ENCODE peak calls at places on chromosomes 11 and 22, in five cellular contexts. One of them, this sample, is unnamed.

GRCh38 chr22:30262917-30263741 is 3.5 kb downstream of the OSM start:
- DNase-seq in pancreas: peak; percentile 43
- DNase-seq in body of pancreas: peak; percentile 73
- DNase-seq in colonic mucosa: peak; percentile 85
- DNase-seq in cardiac muscle cell: peak; percentile 87
- DNase-seq in this sample: no peak

GRCh38 chr11:38460901-38461300 is 1862.9 kb upstream of the RAG2 start:
- DNase-seq in pancreas: peak; percentile 53
- DNase-seq in body of pancreas: peak; percentile 71
- DNase-seq in colonic mucosa: no peak
- DNase-seq in cardiac muscle cell: no peak
- DNase-seq in this sample: no peak

GRCh38 chr11:121372028-121372427 is 79.5 kb downstream of the SC5D start:
- DNase-seq in pancreas: no peak
- DNase-seq in body of pancreas: no peak
- DNase-seq in colonic mucosa: no peak
- DNase-seq in cardiac muscle cell: no peak
- DNase-seq in this sample: no peak

GRCh38 chr22:48402591-48403031 is 1425.1 kb downstream of the BRD1 start:
- DNase-seq in pancreas: no peak
- DNase-seq in body of pancreas: no peak
- DNase-seq in colonic mucosa: no peak
- DNase-seq in cardiac muscle cell: no peak
- DNase-seq in this sample: no peak

GRCh38 chr11:63829823-63830489 is 9.0 kb upstream of the MARK2 start:
- DNase-seq in pancreas: no peak
- DNase-seq in body of pancreas: no peak
- DNase-seq in colonic mucosa: no peak
- DNase-seq in cardiac muscle cell: peak; percentile 60
- DNase-seq in this sample: no peak

GRCh38 chr11:7442588-7443215 is 42.6 kb upstream of the OLFML1 start:
- DNase-seq in pancreas: peak; percentile 26
- DNase-seq in body of pancreas: peak; percentile 70
- DNase-seq in colonic mucosa: peak; percentile 71
- DNase-seq in cardiac muscle cell: peak; percentile 70
- DNase-seq in this sample: peak; percentile 41

GRCh38 chr11:121741954-121742361 is 289.2 kb upstream of the SORL1-AS1 start:
- DNase-seq in pancreas: peak; percentile 6
- DNase-seq in body of pancreas: peak; percentile 46
- DNase-seq in colonic mucosa: peak; percentile 27
- DNase-seq in cardiac muscle cell: peak; percentile 22
- DNase-seq in this sample: no peak

GRCh38 chr11:62879554-62879953 is 1.1 kb upstream of the SLC3A2 start:
- DNase-seq in pancreas: no peak
- DNase-seq in body of pancreas: no peak
- DNase-seq in colonic mucosa: no peak
- DNase-seq in cardiac muscle cell: no peak
- DNase-seq in this sample: no peak

GRCh38 chr11:31813242-31813960 is 2.3 kb upstream of the PAX6 start:
- DNase-seq in pancreas: no peak
- DNase-seq in body of pancreas: no peak
- DNase-seq in colonic mucosa: no peak
- DNase-seq in cardiac muscle cell: no peak
- DNase-seq in this sample: no peak

GRCh38 chr11:18394928-18395734 is 768 bp downstream of the LDHA start:
- DNase-seq in pancreas: peak; percentile 9
- DNase-seq in body of pancreas: peak; percentile 11
- DNase-seq in colonic mucosa: peak; percentile 48
- DNase-seq in cardiac muscle cell: peak; percentile 38
- DNase-seq in this sample: no peak

GRCh38 chr11:30255637-30256036 is 24.8 kb downstream of the FSHB start:
- DNase-seq in pancreas: no peak
- DNase-seq in body of pancreas: no peak
- DNase-seq in colonic mucosa: no peak
- DNase-seq in cardiac muscle cell: no peak
- DNase-seq in this sample: no peak

GRCh38 chr11:72238040-72238450 is 5.9 kb downstream of the PHOX2A start:
- DNase-seq in pancreas: peak; percentile 52
- DNase-seq in body of pancreas: peak; percentile 62
- DNase-seq in colonic mucosa: peak; percentile 70
- DNase-seq in cardiac muscle cell: peak; percentile 84
- DNase-seq in this sample: peak; percentile 87

GRCh38 chr11:16261836-16262644 is 94.3 kb downstream of the SOX6 start:
- DNase-seq in pancreas: no peak
- DNase-seq in body of pancreas: no peak
- DNase-seq in colonic mucosa: no peak
- DNase-seq in cardiac muscle cell: no peak
- DNase-seq in this sample: no peak

GRCh38 chr11:19511413-19512183 is 201.0 kb upstream of the NAV2 start:
- DNase-seq in pancreas: peak; percentile 9
- DNase-seq in body of pancreas: peak; percentile 13
- DNase-seq in colonic mucosa: peak; percentile 23
- DNase-seq in cardiac muscle cell: no peak
- DNase-seq in this sample: no peak

GRCh38 chr11:7422544-7423331 is 62.6 kb upstream of the OLFML1 start:
- DNase-seq in pancreas: no peak
- DNase-seq in body of pancreas: no peak
- DNase-seq in colonic mucosa: no peak
- DNase-seq in cardiac muscle cell: no peak
- DNase-seq in this sample: no peak

GRCh38 chr11:79332017-79332416 is 108.8 kb downstream of the TENM4 start:
- DNase-seq in pancreas: no peak
- DNase-seq in body of pancreas: no peak
- DNase-seq in colonic mucosa: no peak
- DNase-seq in cardiac muscle cell: no peak
- DNase-seq in this sample: no peak

GRCh38 chr11:78299000-78299712 is 110.4 kb downstream of the USP35 start:
- DNase-seq in pancreas: no peak
- DNase-seq in body of pancreas: no peak
- DNase-seq in colonic mucosa: no peak
- DNase-seq in cardiac muscle cell: no peak
- DNase-seq in this sample: no peak

GRCh38 chr11:121435796-121436511 is 16.2 kb upstream of the SORL1 start:
- DNase-seq in pancreas: no peak
- DNase-seq in body of pancreas: peak; percentile 33
- DNase-seq in colonic mucosa: no peak
- DNase-seq in cardiac muscle cell: no peak
- DNase-seq in this sample: no peak

GRCh38 chr11:92190535-92191206 is 33.9 kb upstream of the FAT3 start:
- DNase-seq in pancreas: no peak
- DNase-seq in body of pancreas: no peak
- DNase-seq in colonic mucosa: no peak
- DNase-seq in cardiac muscle cell: no peak
- DNase-seq in this sample: no peak

GRCh38 chr11:120208777-120209176 is 2.1 kb upstream of the OAF start:
- DNase-seq in pancreas: no peak
- DNase-seq in body of pancreas: peak; percentile 71
- DNase-seq in colonic mucosa: peak; percentile 68
- DNase-seq in cardiac muscle cell: no peak
- DNase-seq in this sample: no peak

DNA sequence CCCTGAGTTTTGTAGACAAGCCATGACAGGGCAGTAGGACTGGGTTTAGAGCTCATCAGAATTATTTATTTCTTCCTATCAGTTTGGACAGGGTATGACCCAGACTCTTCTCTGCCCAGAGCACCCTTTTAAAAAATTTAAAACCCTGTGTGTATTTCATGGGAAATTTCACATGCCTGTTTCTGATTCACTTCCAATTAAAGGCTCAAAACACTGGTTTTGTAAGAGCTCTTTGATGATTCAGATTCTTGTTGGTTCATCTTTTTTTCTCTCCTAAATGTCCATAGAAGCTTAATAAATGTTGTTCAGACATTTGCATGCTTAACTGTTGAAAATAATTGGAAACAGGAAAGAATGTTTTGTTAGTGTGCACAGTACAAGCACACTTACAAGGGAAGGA is 13.8 kb downstream of the FLI1 start:
- DNase-seq in pancreas: no peak
- DNase-seq in body of pancreas: no peak
- DNase-seq in colonic mucosa: no peak
- DNase-seq in cardiac muscle cell: no peak
- DNase-seq in this sample: no peak
- H3K27ac ChIP-seq in pancreas: no peak overlapping the region
- H3K27ac ChIP-seq in body of pancreas: no peak overlapping the region
- H3K27ac ChIP-seq in colonic mucosa: no peak overlapping the region
- H3K27ac ChIP-seq in cardiac muscle cell: no peak overlapping the region
- H3K27ac ChIP-seq in this sample: no peak overlapping the region

GRCh38 chr22:22128440-22128839 is 116.1 kb upstream of the VPREB1 start:
- DNase-seq in pancreas: no peak
- DNase-seq in body of pancreas: no peak
- DNase-seq in colonic mucosa: no peak
- DNase-seq in cardiac muscle cell: no peak
- DNase-seq in this sample: no peak

GRCh38 chr22:22129387-22129786 is 115.2 kb upstream of the VPREB1 start:
- DNase-seq in pancreas: no peak
- DNase-seq in body of pancreas: no peak
- DNase-seq in colonic mucosa: no peak
- DNase-seq in cardiac muscle cell: no peak
- DNase-seq in this sample: no peak

GRCh38 chr22:22133910-22134309 is 110.7 kb upstream of the VPREB1 start:
- DNase-seq in pancreas: no peak
- DNase-seq in body of pancreas: no peak
- DNase-seq in colonic mucosa: no peak
- DNase-seq in cardiac muscle cell: no peak
- DNase-seq in this sample: no peak

GRCh38 chr22:22127100-22127499 is 117.5 kb upstream of the VPREB1 start:
- DNase-seq in pancreas: no peak
- DNase-seq in body of pancreas: no peak
- DNase-seq in colonic mucosa: no peak
- DNase-seq in cardiac muscle cell: no peak
- DNase-seq in this sample: no peak

GRCh38 chr22:22130956-22131355 is 113.6 kb upstream of the VPREB1 start:
- DNase-seq in pancreas: no peak
- DNase-seq in body of pancreas: no peak
- DNase-seq in colonic mucosa: no peak
- DNase-seq in cardiac muscle cell: no peak
- DNase-seq in this sample: no peak
- H3K27me3 ChIP-seq in pancreas: no peaks in the 10 kb centered on the region
- H3K27me3 ChIP-seq in body of pancreas: no peaks in the 10 kb centered on the region
- H3K27me3 ChIP-seq in colonic mucosa: no peaks in the 10 kb centered on the region
- H3K27me3 ChIP-seq in cardiac muscle cell: peaks cover 73% of the 10 kb centered on the region
- H3K27me3 ChIP-seq in this sample: peaks cover 2% of the 10 kb centered on the region

GRCh38 chr11:33713162-33713913 is 12.7 kb upstream of the C11orf91 start:
- DNase-seq in pancreas: no peak
- DNase-seq in body of pancreas: no peak
- DNase-seq in colonic mucosa: no peak
- DNase-seq in cardiac muscle cell: no peak
- DNase-seq in this sample: no peak

GRCh38 chr11:33708970-33709369 is 8.3 kb upstream of the C11orf91 start:
- DNase-seq in pancreas: no peak
- DNase-seq in body of pancreas: no peak
- DNase-seq in colonic mucosa: no peak
- DNase-seq in cardiac muscle cell: no peak
- DNase-seq in this sample: no peak

GRCh38 chr11:33709471-33709870 is 8.8 kb upstream of the C11orf91 start:
- DNase-seq in pancreas: no peak
- DNase-seq in body of pancreas: no peak
- DNase-seq in colonic mucosa: no peak
- DNase-seq in cardiac muscle cell: no peak
- DNase-seq in this sample: no peak

GRCh38 chr11:33713914-33714398 is 13.3 kb upstream of the C11orf91 start:
- DNase-seq in pancreas: no peak
- DNase-seq in body of pancreas: no peak
- DNase-seq in colonic mucosa: no peak
- DNase-seq in cardiac muscle cell: peak; percentile 36
- DNase-seq in this sample: no peak

GRCh38 chr11:33712436-33712835 is 11.8 kb upstream of the C11orf91 start:
- DNase-seq in pancreas: no peak
- DNase-seq in body of pancreas: no peak
- DNase-seq in colonic mucosa: peak; percentile 6
- DNase-seq in cardiac muscle cell: no peak
- DNase-seq in this sample: no peak
- H3K4me1 ChIP-seq in pancreas: peaks cover 32% of the 10 kb centered on the region
- H3K4me1 ChIP-seq in body of pancreas: peaks cover 41% of the 10 kb centered on the region
- H3K4me1 ChIP-seq in colonic mucosa: peaks cover 4% of the 10 kb centered on the region
- H3K4me1 ChIP-seq in cardiac muscle cell: peaks cover 21% of the 10 kb centered on the region
- H3K4me1 ChIP-seq in this sample: no peaks in the 10 kb centered on the region

DNA sequence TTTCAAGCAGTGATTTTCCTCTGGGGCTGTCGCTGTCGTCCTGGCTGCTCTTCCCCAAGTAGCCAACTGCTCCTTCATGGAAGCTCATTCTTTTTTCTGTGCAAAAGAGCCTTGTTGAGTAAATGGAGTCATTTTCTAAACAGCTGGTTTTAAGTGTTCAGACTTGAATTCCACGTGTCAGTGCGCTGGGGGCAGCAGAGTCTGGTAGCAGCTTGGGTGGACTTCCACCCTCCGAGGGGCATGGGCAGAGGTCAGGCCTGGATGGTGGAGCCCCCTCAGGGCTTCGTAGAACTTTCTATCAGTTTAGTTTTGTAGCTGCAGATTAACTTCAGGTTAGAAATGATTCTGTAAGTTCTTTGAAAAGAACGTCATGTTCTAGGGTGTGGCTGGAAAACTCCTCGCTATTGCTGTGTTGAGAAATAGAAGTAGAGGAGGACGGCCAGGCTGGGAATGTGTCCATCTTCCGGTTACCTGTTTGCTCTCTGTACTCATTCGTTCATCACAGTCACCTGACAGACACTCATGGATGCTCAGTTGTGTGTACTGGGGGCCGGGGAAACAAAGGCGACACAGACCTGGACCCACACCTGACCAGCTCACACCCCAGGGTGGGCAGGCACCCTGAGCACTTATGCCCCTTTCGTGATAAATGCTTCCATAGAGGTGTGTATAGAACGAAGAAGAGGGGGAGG is 270.7 kb downstream of the TBC1D22A start:
- DNase-seq in pancreas: no peak
- DNase-seq in body of pancreas: no peak
- DNase-seq in colonic mucosa: peak; percentile 50
- DNase-seq in cardiac muscle cell: no peak
- DNase-seq in this sample: no peak
- H3K27ac ChIP-seq in pancreas: no peak overlapping the region
- H3K27ac ChIP-seq in body of pancreas: peak overlapping the region; percentile 55
- H3K27ac ChIP-seq in colonic mucosa: peak overlapping the region; percentile 57
- H3K27ac ChIP-seq in cardiac muscle cell: no peak overlapping the region
- H3K27ac ChIP-seq in this sample: no peak overlapping the region

GRCh38 chr22:37802310-37803194 is 5.2 kb upstream of the GCAT start:
- DNase-seq in pancreas: peak; percentile 66
- DNase-seq in body of pancreas: peak; percentile 70
- DNase-seq in colonic mucosa: peak; percentile 70
- DNase-seq in cardiac muscle cell: peak; percentile 83
- DNase-seq in this sample: no peak
- H3K27me3 ChIP-seq in pancreas: no peaks in the 10 kb centered on the region
- H3K27me3 ChIP-seq in body of pancreas: no peaks in the 10 kb centered on the region
- H3K27me3 ChIP-seq in colonic mucosa: no peaks in the 10 kb centered on the region
- H3K27me3 ChIP-seq in cardiac muscle cell: no peaks in the 10 kb centered on the region
- H3K27me3 ChIP-seq in this sample: peaks cover 13% of the 10 kb centered on the region

GRCh38 chr11:34065505-34066203 is 14.1 kb downstream of the CAPRIN1 start:
- DNase-seq in pancreas: no peak
- DNase-seq in body of pancreas: no peak
- DNase-seq in colonic mucosa: no peak
- DNase-seq in cardiac muscle cell: no peak
- DNase-seq in this sample: no peak
- H3K4me1 ChIP-seq in pancreas: peaks cover 12% of the 10 kb centered on the region
- H3K4me1 ChIP-seq in body of pancreas: peaks cover 15% of the 10 kb centered on the region
- H3K4me1 ChIP-seq in colonic mucosa: peaks cover 7% of the 10 kb centered on the region
- H3K4me1 ChIP-seq in cardiac muscle cell: peaks cover 19% of the 10 kb centered on the region
- H3K4me1 ChIP-seq in this sample: no peaks in the 10 kb centered on the region